ENCODE peak calls at places on chromosomes 7 and 10, in eight cellular contexts. B is ovary, N is A549, G is spleen, T is H54, W is right lobe of liver, M is heart left ventricle, D is tibial nerve. L is an unnamed sample.
A peak's percentile ranks its signal among the peaks of the same experiment; 100 is the strongest.

GRCh38 chr7:22001345-22002004 is 55.8 kb upstream of the CDCA7L start:
- DNase-seq in B (no peak), N (peak; percentile 72), G (no peak), T (peak; percentile 81), W (no peak), M (no peak), D (peak; percentile 62), L (peak; percentile 49)

GRCh38 chr7:152913492-152913891 is 153.9 kb downstream of the ACTR3B start:
- DNase-seq in B (no peak), N (no peak), G (no peak), T (no peak), W (no peak), M (no peak), D (no peak), L (no peak)

GRCh38 chr7:130998993-130999602 is 265.1 kb upstream of the KLF14 start:
- DNase-seq in B (no peak), N (no peak), G (no peak), T (no peak), W (no peak), M (no peak), D (no peak), L (no peak)

GRCh38 chr7:4147931-4148620 is 534.0 kb upstream of the FOXK1 start:
- DNase-seq in B (no peak), N (no peak), G (no peak), T (no peak), W (no peak), M (no peak), D (no peak), L (no peak)

GRCh38 chr7:23093111-23093510 is 12.5 kb upstream of the KLHL7 start:
- DNase-seq in B (no peak), N (no peak), G (no peak), T (no peak), W (no peak), M (no peak), D (no peak), L (no peak)

GRCh38 chr7:16999541-17000266 is 117.9 kb upstream of the AGR3 start:
- DNase-seq in B (no peak), N (no peak), G (no peak), T (no peak), W (no peak), M (no peak), D (no peak), L (no peak)

GRCh38 chr7:150968698-150969482 is 9.2 kb downstream of the KCNH2 start:
- DNase-seq in B (no peak), N (no peak), G (no peak), T (no peak), W (no peak), M (no peak), D (no peak), L (peak; percentile 63)

GRCh38 chr7:43721193-43721806 is 8.0 kb downstream of the COA1 start:
- DNase-seq in B (no peak), N (peak; percentile 23), G (no peak), T (no peak), W (no peak), M (no peak), D (peak; percentile 69), L (peak; percentile 78)

GRCh38 chr10:121823993-121824463 is 103.8 kb downstream of the ATE1 start:
- DNase-seq in B (no peak), N (peak; percentile 44), G (no peak), T (peak; percentile 4), W (no peak), M (no peak), D (no peak), L (peak; percentile 49)

GRCh38 chr7:96321041-96321669 is 743 bp downstream of the SLC25A13 start:
- DNase-seq in B (peak; percentile 84), N (peak; percentile 84), G (peak; percentile 95), T (peak; percentile 63), W (peak; percentile 94), M (peak; percentile 88), D (peak; percentile 84), L (peak; percentile 80)

GRCh38 chr7:101527844-101528667 is 101.0 kb downstream of the MYL10 start:
- DNase-seq in B (no peak), N (no peak), G (no peak), T (no peak), W (no peak), M (no peak), D (no peak), L (no peak)

GRCh38 chr10:71974489-71975011 is 10.4 kb downstream of the CHST3 start:
- DNase-seq in B (no peak), N (peak; percentile 80), G (peak; percentile 61), T (peak; percentile 93), W (no peak), M (no peak), D (no peak), L (no peak)

GRCh38 chr7:55140221-55140980 is 121.6 kb downstream of the EGFR start:
- DNase-seq in B (no peak), N (no peak), G (no peak), T (no peak), W (peak; percentile 86), M (peak; percentile 60), D (no peak), L (no peak)

GRCh38 chr7:20440472-20441105 is 109.9 kb downstream of the ITGB8 start:
- DNase-seq in B (no peak), N (peak; percentile 13), G (no peak), T (no peak), W (no peak), M (peak; percentile 15), D (no peak), L (peak; percentile 76)

GRCh38 chr7:29488203-29488970 is 75.2 kb upstream of the PRR15 start:
- DNase-seq in B (peak; percentile 68), N (no peak), G (no peak), T (no peak), W (no peak), M (no peak), D (no peak), L (no peak)

GRCh38 chr10:131868436-131868835 is 32.4 kb upstream of the PPP2R2D start:
- DNase-seq in B (peak; percentile 13), N (no peak), G (peak; percentile 52), T (no peak), W (no peak), M (no peak), D (no peak), L (no peak)

GRCh38 chr7:29500719-29501118 is 62.9 kb upstream of the PRR15 start:
- DNase-seq in B (no peak), N (no peak), G (no peak), T (no peak), W (no peak), M (no peak), D (no peak), L (no peak)

GRCh38 chr7:92976931-92977330 is 140.6 kb upstream of the CDK6 start:
- DNase-seq in B (no peak), N (no peak), G (no peak), T (no peak), W (no peak), M (no peak), D (no peak), L (no peak)

GRCh38 chr7:101725911-101726310 is 91.5 kb upstream of the CUX1 start:
- DNase-seq in B (no peak), N (no peak), G (no peak), T (no peak), W (no peak), M (no peak), D (no peak), L (no peak)

GRCh38 chr7:57432583-57432982 is 17.4 kb upstream of the ZNF716 start:
- DNase-seq in B (no peak), N (no peak), G (no peak), T (no peak), W (no peak), M (no peak), D (no peak), L (no peak)

GRCh38 chr7:94284120-94284519 is 110.6 kb upstream of the COL1A2 start:
- DNase-seq in B (no peak), N (no peak), G (no peak), T (no peak), W (no peak), M (no peak), D (no peak), L (no peak)

GRCh38 chr10:35212856-35213255 is 86.2 kb downstream of the CREM start:
- DNase-seq in B (no peak), N (no peak), G (no peak), T (no peak), W (no peak), M (peak; percentile 48), D (peak; percentile 69), L (no peak)

GRCh38 chr7:74221713-74222112 is 11.9 kb downstream of the LAT2 start:
- DNase-seq in B (no peak), N (no peak), G (no peak), T (no peak), W (no peak), M (no peak), D (no peak), L (no peak)
- TF ChIP-seq POLR2A in B (no peak), N (no peak), G (no peak), T (no peak), W (no peak), M (no peak), D (no peak), L (no peak)

DNA sequence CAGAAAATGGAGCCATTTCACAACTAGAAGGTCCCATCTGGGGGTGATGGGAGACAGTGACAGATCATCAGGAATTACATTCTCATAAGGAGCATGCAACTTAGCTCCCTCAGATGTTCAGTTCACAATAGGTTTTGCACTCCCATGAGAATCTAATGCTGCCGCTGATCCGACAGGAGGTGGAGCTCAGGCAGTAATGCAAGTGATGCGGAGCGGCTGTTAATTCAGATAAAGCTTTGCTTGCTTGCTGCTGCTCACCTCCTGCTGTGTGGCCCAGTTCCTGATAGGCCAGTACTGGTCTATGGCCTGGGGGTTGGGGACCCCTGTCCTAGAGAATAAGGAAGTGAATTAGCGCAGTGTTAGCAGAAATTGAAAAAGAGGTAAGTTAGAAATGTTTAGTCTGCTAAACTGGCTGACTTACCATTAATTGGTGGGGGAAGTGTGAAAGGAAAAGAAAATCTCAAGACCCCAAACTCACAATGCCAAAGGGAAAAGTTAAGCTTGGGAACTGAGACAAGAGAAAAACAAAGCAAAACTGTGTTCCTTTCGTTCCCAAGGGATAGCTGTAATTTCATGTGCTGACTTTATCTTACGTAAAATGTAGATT is 76.4 kb downstream of the LYZL2 start:
- DNase-seq in B (no peak), N (no peak), G (no peak), T (no peak), W (no peak), M (no peak), D (no peak), L (peak; percentile 21)
- TF ChIP-seq POLR2A in B (no peak), N (no peak), G (no peak), T (no peak), W (no peak), M (no peak), D (no peak), L (no peak)

GRCh38 chr10:11246752-11247467 is 229.2 kb downstream of the CELF2 start:
- DNase-seq in B (no peak), N (no peak), G (peak; percentile 77), T (no peak), W (no peak), M (no peak), D (no peak), L (no peak)
- TF ChIP-seq POLR2A in B (no peak), N (no peak), G (no peak), T (no peak), W (no peak), M (no peak), D (no peak), L (no peak)

DNA sequence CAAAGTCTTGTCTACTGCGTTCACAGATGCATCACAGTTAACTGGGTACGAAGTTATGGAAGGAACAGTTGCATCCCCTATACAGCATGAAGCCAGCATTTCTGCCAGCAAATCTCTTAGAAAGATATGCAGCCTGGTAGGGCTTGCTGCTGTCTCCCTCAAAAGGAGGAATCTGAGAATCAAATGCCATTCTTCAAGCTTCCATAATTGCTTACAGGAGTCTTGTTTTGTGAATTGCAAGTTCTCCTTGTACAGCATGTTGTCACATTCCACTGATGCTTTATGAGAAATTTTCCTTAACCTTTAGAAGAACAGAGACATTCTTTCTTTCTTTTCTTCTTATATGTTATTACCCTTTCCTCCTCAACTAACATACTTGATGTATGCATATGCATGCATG is 134.6 kb downstream of the CHRM2 start:
- DNase-seq in B (no peak), N (no peak), G (no peak), T (no peak), W (no peak), M (no peak), D (no peak), L (no peak)
- TF ChIP-seq POLR2A in B (no peak), N (no peak), G (no peak), T (no peak), W (no peak), M (no peak), D (no peak), L (no peak)

L was measured in erythroblast.